ENCODE peak calls at places on chromosomes 6 and 20, in four cellular contexts. One of them, this sample, is unnamed.

GRCh38 chr20:63067721-63068560 is 61.2 kb upstream of the BHLHE23 start:
- DNase-seq in tibial artery: no peak
- DNase-seq in iPS-NIHi11: no peak
- DNase-seq in cardiac septum: no peak
- DNase-seq in this sample: no peak

GRCh38 chr6:43668151-43669028 is 19.2 kb downstream of the MRPS18A start:
- DNase-seq in tibial artery: peak; percentile 78
- DNase-seq in iPS-NIHi11: peak; percentile 90
- DNase-seq in cardiac septum: peak; percentile 83
- DNase-seq in this sample: peak; percentile 77

GRCh38 chr6:6891949-6892461 is 215.8 kb upstream of the RREB1 start:
- DNase-seq in tibial artery: no peak
- DNase-seq in iPS-NIHi11: no peak
- DNase-seq in cardiac septum: no peak
- DNase-seq in this sample: no peak

GRCh38 chr6:11143394-11144371 is 32.2 kb upstream of the ERVFRD-1 start:
- DNase-seq in tibial artery: peak; percentile 77
- DNase-seq in iPS-NIHi11: no peak
- DNase-seq in cardiac septum: peak; percentile 92
- DNase-seq in this sample: no peak

GRCh38 chr6:135537782-135538301 is 40.3 kb upstream of the AHI1 start:
- DNase-seq in cardiac septum: no peak
- DNase-seq in iPS-NIHi11: no peak
- DNase-seq in tibial artery: no peak
- DNase-seq in this sample: no peak

GRCh38 chr6:106161893-106162292 is 75.8 kb downstream of the PRDM1 start:
- DNase-seq in tibial artery: no peak
- DNase-seq in cardiac septum: no peak
- DNase-seq in iPS-NIHi11: no peak
- DNase-seq in this sample: no peak

GRCh38 chr6:33856034-33856590 is 52.3 kb upstream of the MLN start:
- DNase-seq in iPS-NIHi11: no peak
- DNase-seq in tibial artery: no peak
- DNase-seq in cardiac septum: no peak
- DNase-seq in this sample: no peak

GRCh38 chr6:56542367-56543331 is 100.0 kb downstream of the DST start:
- DNase-seq in tibial artery: peak; percentile 98
- DNase-seq in cardiac septum: peak; percentile 94
- DNase-seq in iPS-NIHi11: peak; percentile 80
- DNase-seq in this sample: peak; percentile 91

GRCh38 chr6:69072796-69073195 is 437.7 kb downstream of the ADGRB3 start:
- DNase-seq in tibial artery: no peak
- DNase-seq in cardiac septum: no peak
- DNase-seq in iPS-NIHi11: no peak
- DNase-seq in this sample: no peak

GRCh38 chr6:108902389-108902792 is 54.2 kb downstream of the ARMC2 start:
- DNase-seq in iPS-NIHi11: no peak
- DNase-seq in cardiac septum: no peak
- DNase-seq in tibial artery: no peak
- DNase-seq in this sample: no peak

GRCh38 chr6:153790881-153791473 is 248.1 kb upstream of the OPRM1 start:
- DNase-seq in cardiac septum: no peak
- DNase-seq in tibial artery: no peak
- DNase-seq in iPS-NIHi11: peak; percentile 15
- DNase-seq in this sample: no peak

GRCh38 chr6:151434369-151434768 is 17.6 kb downstream of the RMND1 start:
- DNase-seq in tibial artery: peak; percentile 7
- DNase-seq in cardiac septum: no peak
- DNase-seq in iPS-NIHi11: no peak
- DNase-seq in this sample: no peak

GRCh38 chr20:25077610-25078169 is 4.3 kb downstream of the VSX1 start:
- DNase-seq in cardiac septum: peak; percentile 75
- DNase-seq in iPS-NIHi11: peak; percentile 36
- DNase-seq in tibial artery: peak; percentile 78
- DNase-seq in this sample: peak; percentile 62

GRCh38 chr20:10430000-10430466 is 4.0 kb downstream of the MKKS start:
- DNase-seq in iPS-NIHi11: no peak
- DNase-seq in tibial artery: no peak
- DNase-seq in cardiac septum: no peak
- DNase-seq in this sample: no peak

GRCh38 chr6:146871613-146872465 is 273.1 kb downstream of the ADGB start:
- DNase-seq in cardiac septum: no peak
- DNase-seq in iPS-NIHi11: no peak
- DNase-seq in tibial artery: no peak
- DNase-seq in this sample: no peak

GRCh38 chr20:2276015-2276414 is 19.8 kb upstream of the TGM3 start:
- DNase-seq in cardiac septum: no peak
- DNase-seq in iPS-NIHi11: no peak
- DNase-seq in tibial artery: no peak
- DNase-seq in this sample: no peak

GRCh38 chr20:23374441-23374840 is 12.5 kb downstream of the GZF1 start:
- DNase-seq in iPS-NIHi11: no peak
- DNase-seq in cardiac septum: no peak
- DNase-seq in tibial artery: no peak
- DNase-seq in this sample: no peak

GRCh38 chr6:168968228-168968627 is 285.4 kb downstream of the THBS2 start:
- DNase-seq in tibial artery: no peak
- DNase-seq in cardiac septum: no peak
- DNase-seq in iPS-NIHi11: no peak
- DNase-seq in this sample: no peak

GRCh38 chr20:7994809-7995208 is 24.8 kb downstream of the TMX4 start:
- DNase-seq in iPS-NIHi11: no peak
- DNase-seq in tibial artery: no peak
- DNase-seq in cardiac septum: no peak
- DNase-seq in this sample: no peak

GRCh38 chr20:62030834-62031434 is 34.7 kb downstream of the TAF4 start:
- DNase-seq in tibial artery: no peak
- DNase-seq in cardiac septum: no peak
- DNase-seq in iPS-NIHi11: no peak
- DNase-seq in this sample: no peak

GRCh38 chr20:35207950-35208611 is 18.4 kb upstream of the MMP24 start:
- DNase-seq in tibial artery: peak; percentile 80
- DNase-seq in iPS-NIHi11: peak; percentile 73
- DNase-seq in cardiac septum: peak; percentile 85
- DNase-seq in this sample: peak; percentile 77

GRCh38 chr20:24060851-24061590 is 72.4 kb upstream of the GGTLC1 start:
- DNase-seq in cardiac septum: no peak
- DNase-seq in tibial artery: no peak
- DNase-seq in iPS-NIHi11: peak; percentile 29
- DNase-seq in this sample: no peak

GRCh38 chr6:70520575-70520974 is 46.2 kb upstream of the SDHAF4 start:
- DNase-seq in cardiac septum: no peak
- DNase-seq in iPS-NIHi11: peak; percentile 4
- DNase-seq in tibial artery: no peak
- DNase-seq in this sample: no peak

GRCh38 chr20:17874271-17875105 is 94.1 kb downstream of the SNX5 start:
- DNase-seq in cardiac septum: no peak
- DNase-seq in iPS-NIHi11: no peak
- DNase-seq in tibial artery: no peak
- DNase-seq in this sample: no peak

GRCh38 chr20:17919149-17919548 is 49.4 kb downstream of the SNX5 start:
- DNase-seq in cardiac septum: no peak
- DNase-seq in iPS-NIHi11: no peak
- DNase-seq in tibial artery: no peak
- DNase-seq in this sample: no peak

GRCh38 chr6:170443151-170443662 is 109.9 kb downstream of the PSMB1 start:
- DNase-seq in iPS-NIHi11: peak; percentile 60
- DNase-seq in cardiac septum: peak; percentile 58
- DNase-seq in tibial artery: no peak
- DNase-seq in this sample: peak; percentile 55

GRCh38 chr20:32456869-32457421 is 98.8 kb downstream of the ASXL1 start:
- DNase-seq in cardiac septum: no peak
- DNase-seq in iPS-NIHi11: peak; percentile 99
- DNase-seq in tibial artery: no peak
- DNase-seq in this sample: peak; percentile 93

GRCh38 chr6:108853077-108853476 is 4.9 kb downstream of the ARMC2 start:
- DNase-seq in cardiac septum: no peak
- DNase-seq in iPS-NIHi11: no peak
- DNase-seq in tibial artery: no peak
- DNase-seq in this sample: no peak

This sample was measured in ecto neural progenitor cell.